ENCODE peak calls at places on chromosomes 11 and 22, in six cellular contexts. One of them, this sample, is unnamed.

GRCh38 chr22:46070722-46071450 is 79.4 kb upstream of the PPARA start:
- DNase-seq in PC-3: peak; percentile 70
- DNase-seq in GM23248: peak; percentile 83
- DNase-seq in H9: peak; percentile 61
- DNase-seq in astrocyte: no peak
- DNase-seq in PC-9: peak; percentile 83
- DNase-seq in this sample: peak; percentile 64

GRCh38 chr11:118921121-118921928 is 4.4 kb downstream of the BCL9L start:
- DNase-seq in PC-3: peak; percentile 77
- DNase-seq in H9: peak; percentile 63
- DNase-seq in PC-9: no peak
- DNase-seq in astrocyte: peak; percentile 58
- DNase-seq in GM23248: peak; percentile 90
- DNase-seq in this sample: peak; percentile 97

GRCh38 chr11:38900156-38900679 is 2302.2 kb upstream of the RAG2 start:
- DNase-seq in astrocyte: no peak
- DNase-seq in PC-3: no peak
- DNase-seq in GM23248: no peak
- DNase-seq in PC-9: no peak
- DNase-seq in H9: peak; percentile 28
- DNase-seq in this sample: no peak

GRCh38 chr11:69335461-69336386 is 41.8 kb downstream of the MYEOV start:
- DNase-seq in GM23248: no peak
- DNase-seq in astrocyte: no peak
- DNase-seq in PC-9: peak; percentile 66
- DNase-seq in PC-3: peak; percentile 63
- DNase-seq in H9: peak; percentile 16
- DNase-seq in this sample: no peak

GRCh38 chr22:26763633-26764295 is 106.4 kb downstream of the MIAT start:
- DNase-seq in PC-9: peak; percentile 10
- DNase-seq in astrocyte: peak; percentile 38
- DNase-seq in PC-3: peak; percentile 56
- DNase-seq in H9: no peak
- DNase-seq in GM23248: peak; percentile 76
- DNase-seq in this sample: peak; percentile 50

GRCh38 chr22:18062421-18062820 is 15.4 kb upstream of the PEX26 start:
- DNase-seq in astrocyte: no peak
- DNase-seq in H9: no peak
- DNase-seq in PC-3: no peak
- DNase-seq in PC-9: no peak
- DNase-seq in GM23248: no peak
- DNase-seq in this sample: no peak

GRCh38 chr11:36210529-36210928 is 78.7 kb downstream of the COMMD9 start:
- DNase-seq in H9: no peak
- DNase-seq in PC-9: no peak
- DNase-seq in astrocyte: no peak
- DNase-seq in GM23248: no peak
- DNase-seq in PC-3: no peak
- DNase-seq in this sample: no peak

GRCh38 chr11:97610000-97610399 is 1220.2 kb downstream of the JRKL start:
- DNase-seq in PC-9: no peak
- DNase-seq in H9: peak; percentile 30
- DNase-seq in GM23248: peak; percentile 0
- DNase-seq in PC-3: peak; percentile 19
- DNase-seq in astrocyte: no peak
- DNase-seq in this sample: no peak

GRCh38 chr11:67437082-67437821 is at the start of gene PTPRCAP:
- DNase-seq in astrocyte: no peak
- DNase-seq in GM23248: no peak
- DNase-seq in PC-3: no peak
- DNase-seq in PC-9: no peak
- DNase-seq in H9: no peak
- DNase-seq in this sample: no peak

GRCh38 chr22:50656122-50657070 is 16.2 kb upstream of the SHANK3 start:
- DNase-seq in GM23248: peak; percentile 72
- DNase-seq in PC-9: peak; percentile 64
- DNase-seq in H9: no peak
- DNase-seq in astrocyte: peak; percentile 31
- DNase-seq in PC-3: peak; percentile 73
- DNase-seq in this sample: peak; percentile 71

GRCh38 chr22:23178512-23179254 is 1.6 kb upstream of the BCR start:
- DNase-seq in H9: peak; percentile 79
- DNase-seq in astrocyte: no peak
- DNase-seq in PC-3: peak; percentile 68
- DNase-seq in PC-9: peak; percentile 51
- DNase-seq in GM23248: peak; percentile 69
- DNase-seq in this sample: peak; percentile 56

GRCh38 chr22:23053051-23053707 is 17.1 kb upstream of the GNAZ start:
- DNase-seq in GM23248: no peak
- DNase-seq in H9: peak; percentile 23
- DNase-seq in PC-9: no peak
- DNase-seq in PC-3: no peak
- DNase-seq in astrocyte: no peak
- DNase-seq in this sample: no peak

GRCh38 chr11:63917685-63918523 is 940 bp upstream of the RCOR2 start:
- DNase-seq in astrocyte: no peak
- DNase-seq in PC-3: peak; percentile 21
- DNase-seq in PC-9: peak; percentile 59
- DNase-seq in H9: peak; percentile 93
- DNase-seq in GM23248: peak; percentile 55
- DNase-seq in this sample: peak; percentile 63

GRCh38 chr11:75269896-75270295 is 29.3 kb downstream of the TPBGL start:
- DNase-seq in astrocyte: no peak
- DNase-seq in H9: no peak
- DNase-seq in PC-3: no peak
- DNase-seq in GM23248: no peak
- DNase-seq in PC-9: no peak
- DNase-seq in this sample: no peak

GRCh38 chr11:75625970-75626691 is 42.7 kb downstream of the MAP6 start:
- DNase-seq in PC-9: peak; percentile 39
- DNase-seq in GM23248: peak; percentile 90
- DNase-seq in PC-3: peak; percentile 78
- DNase-seq in astrocyte: peak; percentile 88
- DNase-seq in H9: no peak
- DNase-seq in this sample: peak; percentile 90

GRCh38 chr22:31329453-31330215 is 16.5 kb downstream of the PATZ1 start:
- DNase-seq in GM23248: no peak
- DNase-seq in astrocyte: no peak
- DNase-seq in PC-3: no peak
- DNase-seq in PC-9: no peak
- DNase-seq in H9: no peak
- DNase-seq in this sample: no peak

GRCh38 chr11:135027461-135027860 is 615.4 kb upstream of the B3GAT1 start:
- DNase-seq in PC-3: peak; percentile 50
- DNase-seq in astrocyte: peak; percentile 18
- DNase-seq in H9: peak; percentile 67
- DNase-seq in PC-9: peak; percentile 14
- DNase-seq in GM23248: peak; percentile 44
- DNase-seq in this sample: peak; percentile 43

GRCh38 chr22:17541476-17541875 is 21.8 kb upstream of the SLC25A18 start:
- DNase-seq in GM23248: no peak
- DNase-seq in PC-3: no peak
- DNase-seq in H9: no peak
- DNase-seq in PC-9: no peak
- DNase-seq in astrocyte: no peak
- DNase-seq in this sample: no peak

GRCh38 chr11:18844753-18845367 is 53.3 kb upstream of the PTPN5 start:
- DNase-seq in PC-9: no peak
- DNase-seq in astrocyte: peak; percentile 26
- DNase-seq in GM23248: peak; percentile 68
- DNase-seq in H9: peak; percentile 50
- DNase-seq in PC-3: peak; percentile 67
- DNase-seq in this sample: peak; percentile 30

GRCh38 chr11:48116843-48117242 is 99.8 kb upstream of the OR4B1 start:
- DNase-seq in PC-3: no peak
- DNase-seq in astrocyte: no peak
- DNase-seq in PC-9: no peak
- DNase-seq in H9: no peak
- DNase-seq in GM23248: peak; percentile 40
- DNase-seq in this sample: no peak

GRCh38 chr11:126307706-126308105 is 3.8 kb downstream of the DCPS start:
- DNase-seq in PC-3: peak; percentile 84
- DNase-seq in astrocyte: peak; percentile 31
- DNase-seq in GM23248: peak; percentile 68
- DNase-seq in PC-9: no peak
- DNase-seq in H9: peak; percentile 52
- DNase-seq in this sample: peak; percentile 66

GRCh38 chr11:117992136-117992535 is 5.9 kb downstream of the IL10RA start:
- DNase-seq in astrocyte: no peak
- DNase-seq in PC-9: no peak
- DNase-seq in GM23248: no peak
- DNase-seq in PC-3: no peak
- DNase-seq in H9: no peak
- DNase-seq in this sample: no peak

GRCh38 chr22:17314472-17314871 is 54.8 kb upstream of the CECR2 start:
- DNase-seq in astrocyte: no peak
- DNase-seq in PC-3: no peak
- DNase-seq in PC-9: no peak
- DNase-seq in GM23248: no peak
- DNase-seq in H9: no peak
- DNase-seq in this sample: no peak

GRCh38 chr22:35930933-35931332 is 97.7 kb downstream of the RBFOX2 start:
- DNase-seq in astrocyte: peak; percentile 59
- DNase-seq in PC-9: peak; percentile 3
- DNase-seq in GM23248: peak; percentile 78
- DNase-seq in PC-3: peak; percentile 49
- DNase-seq in H9: no peak
- DNase-seq in this sample: peak; percentile 90

GRCh38 chr11:96311120-96311568 is 31.9 kb downstream of the MAML2 start:
- DNase-seq in H9: no peak
- DNase-seq in PC-9: no peak
- DNase-seq in GM23248: peak; percentile 87
- DNase-seq in astrocyte: peak; percentile 81
- DNase-seq in PC-3: peak; percentile 78
- DNase-seq in this sample: peak; percentile 75

DNA sequence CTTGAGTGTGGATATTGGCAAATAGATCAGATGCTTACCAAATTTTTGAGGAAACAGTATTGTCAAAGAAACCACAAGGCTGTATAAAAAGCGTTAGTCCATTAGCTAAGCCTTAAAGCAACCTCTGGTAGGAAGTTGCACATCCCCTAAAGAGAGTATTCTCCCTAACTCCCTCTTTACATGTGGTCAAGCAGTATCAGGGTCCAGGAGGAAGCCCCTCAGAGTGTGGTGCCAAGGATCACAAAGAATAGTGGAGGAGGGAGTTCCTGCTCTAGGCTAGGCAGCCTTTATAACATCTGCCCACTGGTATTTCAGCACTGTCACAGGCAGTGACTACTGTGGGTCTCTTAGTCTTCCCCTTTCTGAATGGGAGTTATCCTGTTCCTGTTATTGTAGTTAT is 18.8 kb upstream of the AMPD3 start:
- DNase-seq in astrocyte: no peak
- DNase-seq in H9: no peak
- DNase-seq in GM23248: no peak
- DNase-seq in PC-3: no peak
- DNase-seq in PC-9: no peak
- DNase-seq in this sample: no peak
- H2AFZ ChIP-seq in astrocyte: no peak overlapping the region
- H2AFZ ChIP-seq in H9: no peak overlapping the region
- H2AFZ ChIP-seq in GM23248: no peak overlapping the region
- H2AFZ ChIP-seq in PC-3: no peak overlapping the region
- H2AFZ ChIP-seq in PC-9: no peak overlapping the region
- H2AFZ ChIP-seq in this sample: no peak overlapping the region

GRCh38 chr11:122435540-122436187 is 219.9 kb upstream of the UBASH3B start:
- DNase-seq in PC-9: no peak
- DNase-seq in GM23248: no peak
- DNase-seq in astrocyte: no peak
- DNase-seq in PC-3: no peak
- DNase-seq in H9: no peak
- DNase-seq in this sample: no peak
- H2AFZ ChIP-seq in PC-9: no peak overlapping the region
- H2AFZ ChIP-seq in GM23248: no peak overlapping the region
- H2AFZ ChIP-seq in astrocyte: no peak overlapping the region
- H2AFZ ChIP-seq in PC-3: no peak overlapping the region
- H2AFZ ChIP-seq in H9: no peak overlapping the region
- H2AFZ ChIP-seq in this sample: no peak overlapping the region

GRCh38 chr11:115676206-115676605 is 172.0 kb upstream of the CADM1 start:
- DNase-seq in astrocyte: no peak
- DNase-seq in GM23248: no peak
- DNase-seq in PC-9: no peak
- DNase-seq in PC-3: no peak
- DNase-seq in H9: peak; percentile 43
- DNase-seq in this sample: no peak
- H2AFZ ChIP-seq in astrocyte: no peak overlapping the region
- H2AFZ ChIP-seq in GM23248: no peak overlapping the region
- H2AFZ ChIP-seq in PC-9: no peak overlapping the region
- H2AFZ ChIP-seq in PC-3: no peak overlapping the region
- H2AFZ ChIP-seq in H9: no peak overlapping the region
- H2AFZ ChIP-seq in this sample: no peak overlapping the region

GRCh38 chr11:78645226-78646202 is 70.8 kb upstream of the NARS2 start:
- DNase-seq in astrocyte: peak; percentile 22
- DNase-seq in GM23248: peak; percentile 60
- DNase-seq in PC-9: peak; percentile 76
- DNase-seq in PC-3: peak; percentile 96
- DNase-seq in H9: peak; percentile 85
- DNase-seq in this sample: peak; percentile 74
- H2AFZ ChIP-seq in astrocyte: no peak overlapping the region
- H2AFZ ChIP-seq in GM23248: no peak overlapping the region
- H2AFZ ChIP-seq in PC-9: no peak overlapping the region
- H2AFZ ChIP-seq in PC-3: peak overlapping the region; percentile 47
- H2AFZ ChIP-seq in H9: no peak overlapping the region
- H2AFZ ChIP-seq in this sample: no peak overlapping the region

GRCh38 chr22:19149047-19149883 is 827 bp downstream of the GSC2 start:
- DNase-seq in PC-3: no peak
- DNase-seq in GM23248: peak; percentile 31
- DNase-seq in PC-9: no peak
- DNase-seq in H9: peak; percentile 64
- DNase-seq in astrocyte: no peak
- DNase-seq in this sample: peak; percentile 12
- H2AFZ ChIP-seq in PC-3: no peak overlapping the region
- H2AFZ ChIP-seq in GM23248: no peak overlapping the region
- H2AFZ ChIP-seq in PC-9: no peak overlapping the region
- H2AFZ ChIP-seq in H9: no peak overlapping the region
- H2AFZ ChIP-seq in astrocyte: peak overlapping the region; percentile 4
- H2AFZ ChIP-seq in this sample: no peak overlapping the region

GRCh38 chr11:44618561-44619425 is 53.3 kb downstream of the CD82 start:
- DNase-seq in H9: peak; percentile 24
- DNase-seq in astrocyte: no peak
- DNase-seq in PC-3: no peak
- DNase-seq in GM23248: no peak
- DNase-seq in PC-9: no peak
- DNase-seq in this sample: no peak
- H2AFZ ChIP-seq in H9: no peak overlapping the region
- H2AFZ ChIP-seq in astrocyte: no peak overlapping the region
- H2AFZ ChIP-seq in PC-3: no peak overlapping the region
- H2AFZ ChIP-seq in GM23248: no peak overlapping the region
- H2AFZ ChIP-seq in PC-9: no peak overlapping the region
- H2AFZ ChIP-seq in this sample: no peak overlapping the region

This sample was measured in fibroblast of lung.